ENCODE peak calls at places on chromosome 19, in four cellular contexts. L is endodermal cell; D is CD8-positive, alpha-beta T cell; Q is ascending aorta. F is an unnamed sample.

GRCh38 chr19:24033962-24034342 is 53.0 kb upstream of the ZNF254 start:
- DNase-seq in L (no peak), D (peak; percentile 4), Q (peak; percentile 68), F (no peak)

GRCh38 chr19:6616011-6616410 is 25.1 kb upstream of the CD70 start:
- DNase-seq in L (no peak), D (no peak), Q (no peak), F (no peak)

GRCh38 chr19:38021356-38021755 is 114.3 kb downstream of the SIPA1L3 start:
- DNase-seq in L (no peak), D (no peak), Q (no peak), F (no peak)

GRCh38 chr19:46863818-46864629 is 3.2 kb downstream of the ARHGAP35 start:
- DNase-seq in L (peak; percentile 75), D (no peak), Q (no peak), F (peak; percentile 77)

GRCh38 chr19:35637165-35637564 is 4.4 kb upstream of the ETV2 start:
- DNase-seq in L (no peak), D (no peak), Q (no peak), F (no peak)

GRCh38 chr19:46297700-46298476 is 1.0 kb downstream of the HIF3A start:
- DNase-seq in L (peak; percentile 58), D (no peak), Q (peak; percentile 88), F (no peak)

GRCh38 chr19:32316034-32316433 is 29.4 kb upstream of the ZNF507 start:
- DNase-seq in L (peak; percentile 80), D (no peak), Q (no peak), F (no peak)

GRCh38 chr19:384801-385169 is 24.2 kb downstream of the C2CD4C start:
- DNase-seq in L (no peak), D (no peak), Q (no peak), F (no peak)

GRCh38 chr19:44796701-44797115 is 12.2 kb upstream of the BCAM start:
- DNase-seq in L (peak; percentile 85), D (no peak), Q (no peak), F (no peak)

GRCh38 chr19:33226550-33227241 is 1.0 kb upstream of the SLC7A10 start:
- DNase-seq in L (peak; percentile 93), D (no peak), Q (no peak), F (no peak)

GRCh38 chr19:17766543-17767131 is 15.4 kb downstream of the FCHO1 start:
- DNase-seq in L (peak; percentile 96), D (no peak), Q (peak; percentile 86), F (peak; percentile 86)

GRCh38 chr19:6731822-6732221 is 5.6 kb downstream of the GPR108 start:
- DNase-seq in L (no peak), D (no peak), Q (no peak), F (no peak)

GRCh38 chr19:42121666-42122069 is 10.6 kb downstream of the POU2F2 start:
- DNase-seq in L (peak; percentile 66), D (peak; percentile 62), Q (peak; percentile 73), F (peak; percentile 93)

GRCh38 chr19:45125975-45126493 is 33.1 kb downstream of the PPP1R37 start:
- DNase-seq in L (peak; percentile 97), D (peak; percentile 46), Q (no peak), F (no peak)

GRCh38 chr19:2055871-2056809 is 5.1 kb upstream of the MKNK2 start:
- DNase-seq in L (peak; percentile 71), D (no peak), Q (no peak), F (no peak)

GRCh38 chr19:8614455-8614854 is 3.9 kb upstream of the ADAMTS10 start:
- DNase-seq in L (no peak), D (no peak), Q (no peak), F (no peak)

GRCh38 chr19:2334986-2335846 is 6.7 kb downstream of the SPPL2B start:
- DNase-seq in L (no peak), D (no peak), Q (no peak), F (no peak)

GRCh38 chr19:10353793-10354391 is 14.5 kb upstream of the ICAM3 start:
- DNase-seq in L (peak; percentile 99), D (no peak), Q (no peak), F (peak; percentile 67)

GRCh38 chr19:39645800-39646411 is 9.8 kb upstream of the LGALS16 start:
- DNase-seq in L (peak; percentile 86), D (no peak), Q (no peak), F (no peak)

GRCh38 chr19:2080336-2080988 is 15.7 kb downstream of the MOB3A start:
- DNase-seq in L (no peak), D (no peak), Q (no peak), F (no peak)

GRCh38 chr19:20565321-20566018 is at the start of gene ZNF737:
- DNase-seq in L (peak; percentile 98), D (peak; percentile 90), Q (peak; percentile 98), F (peak; percentile 64)
- TF ChIP-seq CTCF in L (peak; percentile 68), D (no peak), Q (peak; percentile 51), F (no peak)

DNA sequence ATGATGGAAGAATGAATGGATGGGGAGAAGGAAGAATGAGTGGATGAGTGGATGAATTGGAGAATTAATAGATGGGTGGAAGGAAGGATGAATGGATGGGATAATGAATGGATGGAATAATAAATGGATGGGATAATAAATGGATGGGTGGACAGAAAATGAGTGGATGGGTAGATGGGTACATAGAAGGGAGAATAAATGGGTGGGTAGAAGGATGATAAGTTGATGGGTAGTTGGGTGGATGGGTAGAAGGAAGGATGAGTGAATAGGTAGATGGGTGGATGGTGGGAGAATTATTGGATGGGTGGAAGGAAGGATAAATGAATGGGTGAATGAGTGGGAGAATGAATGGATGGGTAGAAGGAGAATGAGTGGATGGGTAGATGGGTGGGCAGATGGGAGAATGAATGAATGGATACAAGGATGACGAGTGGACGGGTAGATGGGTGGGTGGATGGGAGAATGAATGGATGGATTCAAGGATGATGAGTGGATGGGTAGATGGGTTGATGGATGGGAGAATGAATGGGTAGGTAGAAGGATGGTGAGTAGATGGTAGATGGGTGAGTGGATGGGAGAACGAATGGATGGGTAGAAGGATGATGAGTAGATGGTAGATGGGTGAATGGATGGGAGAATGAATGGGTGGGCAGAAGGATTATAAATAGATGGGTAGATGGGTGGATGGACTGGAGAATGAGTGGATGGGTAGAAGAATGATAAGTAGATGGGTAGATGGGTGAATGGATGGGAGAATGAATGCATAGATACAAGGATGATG is 15.9 kb downstream of the VSTM2B start:
- DNase-seq in L (no peak), D (no peak), Q (no peak), F (no peak)
- H3K27me3 ChIP-seq in L (peaks cover 17% of the 10 kb centered on the region), D (peaks cover 3% of the 10 kb centered on the region), Q (no peaks in the 10 kb centered on the region), F (no peaks in the 10 kb centered on the region)

DNA sequence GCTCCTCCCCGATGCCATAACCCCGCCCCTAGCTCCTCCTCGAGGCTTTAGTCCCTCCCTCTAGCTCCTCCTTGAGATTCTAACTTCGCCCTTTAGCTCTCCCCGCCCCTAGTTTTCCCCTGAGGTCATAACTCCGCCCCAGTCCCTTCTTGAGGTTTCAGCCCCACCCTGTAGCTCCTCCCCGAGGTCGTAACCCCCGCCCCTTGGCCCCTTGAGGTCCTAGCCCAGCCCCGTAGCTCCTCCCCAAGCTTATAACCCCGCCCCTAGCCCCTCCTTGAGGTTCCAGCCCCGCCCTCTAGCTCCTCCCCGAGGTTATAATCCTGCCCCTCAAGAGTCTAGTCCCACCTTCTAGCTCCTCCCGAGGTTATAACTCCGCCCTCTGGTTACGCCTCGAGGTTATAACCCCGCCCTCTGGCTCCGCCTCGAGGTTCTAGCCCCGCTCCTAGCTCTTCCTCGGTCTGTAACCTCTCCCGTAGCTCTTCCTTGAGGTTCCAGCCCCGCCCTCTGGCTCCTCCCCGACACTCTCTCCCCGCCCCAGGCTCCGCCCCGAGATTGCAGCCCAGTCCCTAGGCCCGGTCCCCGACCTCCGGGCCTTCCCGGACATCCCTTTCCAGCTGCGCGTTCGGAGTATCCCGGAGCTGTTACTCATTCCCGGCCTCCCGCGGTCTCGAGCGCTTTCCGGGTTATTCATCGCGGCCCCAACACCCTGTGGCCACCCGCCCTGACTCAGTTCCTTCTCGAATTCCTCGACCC is 1.4 kb downstream of the PLAUR start:
- DNase-seq in L (peak; percentile 100), D (peak; percentile 85), Q (peak; percentile 99), F (peak; percentile 97)
- TF ChIP-seq CTCF in L (no peak), D (no peak), Q (no peak), F (no peak)

DNA sequence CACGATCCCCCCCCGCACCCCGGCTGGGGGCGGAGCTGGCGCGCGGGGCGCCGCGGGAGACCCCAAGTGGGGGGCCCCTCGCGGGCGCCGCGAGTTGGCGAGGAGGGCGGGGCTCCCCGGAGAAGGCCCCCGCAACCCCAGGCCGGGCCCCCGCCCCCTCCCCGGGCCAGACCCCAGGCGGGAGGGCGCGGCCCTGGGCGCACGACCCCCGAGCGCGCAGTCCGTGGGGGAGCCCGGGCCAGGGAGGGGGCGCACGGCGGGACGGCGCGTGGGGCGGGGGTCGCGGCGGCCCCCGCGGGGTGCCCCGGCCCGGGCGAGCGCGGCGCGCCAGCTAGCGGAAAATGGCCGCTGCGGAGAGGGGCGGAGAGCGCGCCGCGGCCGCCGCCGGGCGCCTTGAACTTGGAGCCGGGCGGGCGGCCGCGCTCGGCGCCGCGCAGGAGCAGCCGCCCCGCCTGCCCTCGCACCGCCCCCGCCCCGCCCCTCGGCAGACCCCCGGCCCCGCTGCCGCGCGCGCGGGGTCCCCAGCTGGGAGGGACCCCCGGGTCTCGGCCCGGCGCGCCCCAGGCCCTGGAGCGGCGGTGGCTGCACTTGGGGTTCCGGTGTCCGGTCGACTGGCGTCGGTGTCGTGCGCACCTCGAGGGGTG is 6.4 kb upstream of the NFIC start:
- DNase-seq in L (peak; percentile 63), D (no peak), Q (no peak), F (no peak)
- H3K27me3 ChIP-seq in L (peaks cover 90% of the 10 kb centered on the region), D (no peaks in the 10 kb centered on the region), Q (no peaks in the 10 kb centered on the region), F (no peaks in the 10 kb centered on the region)

DNA sequence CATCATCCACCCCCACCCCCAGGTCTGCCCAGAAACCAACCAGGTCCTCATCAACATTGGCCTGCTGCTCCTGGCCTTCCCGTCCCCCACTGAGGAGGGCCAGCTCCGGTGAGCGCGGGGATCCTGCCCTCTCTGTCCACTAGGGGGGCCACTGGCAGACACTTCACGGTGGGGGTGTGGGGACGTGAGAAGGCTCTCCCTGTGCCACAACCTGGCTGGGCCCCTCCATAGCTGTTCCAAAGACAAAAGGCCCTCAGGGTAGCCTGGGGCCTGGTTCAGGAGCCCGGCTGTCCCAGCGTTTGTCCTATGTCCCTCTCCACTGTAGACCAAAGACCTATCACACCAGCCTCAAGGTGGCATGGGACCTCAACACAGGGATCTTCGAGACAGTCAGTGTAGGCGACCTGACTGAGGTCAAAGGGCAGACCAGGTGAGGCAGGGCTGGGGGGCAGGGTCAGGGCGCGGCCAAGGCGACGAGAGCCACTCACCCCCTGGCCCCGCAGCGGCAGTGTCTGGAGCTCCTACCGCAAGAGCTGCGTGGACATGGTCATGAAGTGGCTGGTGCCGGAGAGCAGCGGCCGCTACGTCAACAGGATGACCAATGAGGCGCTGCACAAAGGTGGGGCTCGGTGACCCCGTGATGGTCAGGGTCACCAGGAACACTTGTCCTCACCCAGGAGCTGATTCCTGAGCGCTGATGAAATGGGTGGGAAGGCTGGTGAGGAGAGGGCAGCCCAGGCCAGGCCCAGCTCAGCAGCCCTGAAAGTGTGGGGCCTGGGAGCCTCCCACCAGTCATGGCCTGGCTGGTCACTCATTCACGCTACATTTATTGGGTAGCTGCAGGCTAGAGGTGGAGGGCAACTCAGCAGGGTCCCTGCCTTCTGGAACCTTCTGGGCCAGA is 7.9 kb downstream of the DCAF15 start:
- DNase-seq in L (peak; percentile 80), D (no peak), Q (no peak), F (no peak)
- TF ChIP-seq CTCF in L (peak; percentile 69), D (peak; percentile 32), Q (no peak), F (peak; percentile 11)

F was measured in RWPE2.